ENCODE peak calls at places on chromosomes 11 and 22, in six cellular contexts. L is IMR-90, G is BE2C, A is adipocyte, O is body of pancreas, D is cardiac muscle cell. P is an unnamed sample.

GRCh38 chr22:20024225-20025087 is 3.5 kb downstream of the TANGO2 start:
- DNase-seq in O (no peak), A (no peak), D (no peak), G (peak; percentile 59), L (no peak), P (no peak)

GRCh38 chr22:43792905-43793304 is 19.2 kb downstream of the EFCAB6 start:
- DNase-seq in D (no peak), L (no peak), G (no peak), A (no peak), O (no peak), P (no peak)

GRCh38 chr11:78467370-78467769 is 49.8 kb upstream of the GAB2 start:
- DNase-seq in D (no peak), L (no peak), G (no peak), O (no peak), A (no peak), P (no peak)

GRCh38 chr11:56932572-56933235 is 56.0 kb upstream of the OR5AK2 start:
- DNase-seq in A (peak; percentile 16), L (peak; percentile 28), O (no peak), D (no peak), G (no peak), P (peak; percentile 22)

GRCh38 chr11:65468874-65469333 is 29.9 kb upstream of the MALAT1 start:
- DNase-seq in A (peak; percentile 25), O (peak; percentile 94), G (peak; percentile 45), L (no peak), D (peak; percentile 63), P (no peak)

GRCh38 chr11:132466983-132467382 is 1065.3 kb downstream of the OPCML start:
- DNase-seq in A (no peak), O (no peak), L (no peak), G (no peak), D (peak; percentile 8), P (no peak)

GRCh38 chr11:4044971-4045646 is 49.5 kb upstream of the RRM1 start:
- DNase-seq in L (no peak), D (no peak), G (peak; percentile 22), O (no peak), A (no peak), P (no peak)

GRCh38 chr22:46469701-46470100 is 67.7 kb downstream of the CELSR1 start:
- DNase-seq in A (no peak), O (no peak), D (no peak), L (no peak), G (no peak), P (no peak)

GRCh38 chr11:33296695-33297094 is 39.5 kb downstream of the HIPK3 start:
- DNase-seq in O (no peak), A (no peak), D (no peak), G (no peak), L (no peak), P (no peak)

GRCh38 chr11:106344392-106344791 is 266.9 kb downstream of the AASDHPPT start:
- DNase-seq in G (no peak), O (no peak), A (peak; percentile 73), L (peak; percentile 75), D (no peak), P (no peak)

GRCh38 chr11:128933481-128934178 is 9.0 kb downstream of the TP53AIP1 start:
- DNase-seq in L (no peak), A (no peak), D (peak; percentile 66), G (no peak), O (no peak), P (no peak)

GRCh38 chr11:102330226-102330625 is 12.9 kb downstream of the BIRC3 start:
- DNase-seq in L (peak; percentile 28), A (no peak), O (no peak), D (no peak), G (no peak), P (no peak)

GRCh38 chr11:74284466-74284865 is 27.0 kb downstream of the P4HA3 start:
- DNase-seq in A (no peak), G (no peak), D (no peak), O (no peak), L (peak; percentile 40), P (peak; percentile 18)

GRCh38 chr11:69167130-69167915 is 11.6 kb downstream of the SMIM38 start:
- DNase-seq in O (peak; percentile 6), L (no peak), A (no peak), D (no peak), G (no peak), P (peak; percentile 16)

GRCh38 chr11:45853616-45854219 is 6.4 kb downstream of the CRY2 start:
- DNase-seq in L (no peak), A (no peak), G (no peak), D (peak; percentile 46), O (no peak), P (no peak)

GRCh38 chr22:41857160-41857859 is 24.4 kb downstream of the SREBF2 start:
- DNase-seq in A (peak; percentile 74), G (peak; percentile 59), D (peak; percentile 76), L (peak; percentile 72), O (peak; percentile 31), P (peak; percentile 29)

GRCh38 chr11:68341557-68342458 is 29.4 kb downstream of the LRP5 start:
- DNase-seq in O (no peak), D (no peak), L (no peak), G (no peak), A (no peak), P (no peak)

GRCh38 chr11:122851366-122852011 is 13.2 kb downstream of the CRTAM start:
- DNase-seq in A (no peak), G (no peak), L (no peak), O (no peak), D (no peak), P (no peak)

GRCh38 chr22:17811119-17811518 is 36.9 kb upstream of the BID start:
- DNase-seq in O (no peak), A (no peak), G (no peak), L (no peak), D (no peak), P (no peak)

GRCh38 chr11:122850076-122850631 is 11.9 kb downstream of the CRTAM start:
- DNase-seq in D (peak; percentile 8), L (peak; percentile 57), O (no peak), G (no peak), A (peak; percentile 41), P (peak; percentile 5)

GRCh38 chr22:30254307-30254706 is 7.7 kb upstream of the LIF start:
- DNase-seq in L (no peak), G (no peak), O (no peak), A (no peak), D (no peak), P (no peak)

GRCh38 chr11:33461319-33461718 is 204.1 kb downstream of the HIPK3 start:
- DNase-seq in A (no peak), G (no peak), L (no peak), D (no peak), O (no peak), P (no peak)

GRCh38 chr11:102552447-102553200 is 22.1 kb upstream of the MMP7 start:
- DNase-seq in L (peak; percentile 65), G (no peak), A (peak; percentile 33), O (peak; percentile 21), D (peak; percentile 12), P (no peak)

GRCh38 chr11:120597250-120597649 is 85.7 kb downstream of the GRIK4 start:
- DNase-seq in L (no peak), A (no peak), O (no peak), G (no peak), D (no peak), P (no peak)

GRCh38 chr11:70739811-70740474 is 341.6 kb downstream of the CTTN start:
- DNase-seq in O (peak; percentile 5), D (peak; percentile 28), L (no peak), G (no peak), A (peak; percentile 2), P (no peak)

GRCh38 chr22:46547883-46548244 is 10.4 kb upstream of the CELSR1 start:
- DNase-seq in A (peak; percentile 69), G (no peak), L (peak; percentile 92), D (no peak), O (peak; percentile 45), P (peak; percentile 90)

GRCh38 chr11:76910620-76911414 is 50.1 kb downstream of the ACER3 start:
- DNase-seq in L (no peak), A (peak; percentile 51), O (peak; percentile 22), D (no peak), G (no peak), P (no peak)

GRCh38 chr11:9001736-9002135 is 2.1 kb downstream of the NRIP3 start:
- DNase-seq in L (peak; percentile 95), G (no peak), A (peak; percentile 66), D (no peak), O (no peak), P (peak; percentile 58)
- H3K27me3 ChIP-seq in L (peaks cover 30% of the 10 kb centered on the region), G (peaks cover 24% of the 10 kb centered on the region), A (no peaks in the 10 kb centered on the region), D (peaks cover 78% of the 10 kb centered on the region), O (peaks cover 17% of the 10 kb centered on the region), P (peaks cover 3% of the 10 kb centered on the region)

DNA sequence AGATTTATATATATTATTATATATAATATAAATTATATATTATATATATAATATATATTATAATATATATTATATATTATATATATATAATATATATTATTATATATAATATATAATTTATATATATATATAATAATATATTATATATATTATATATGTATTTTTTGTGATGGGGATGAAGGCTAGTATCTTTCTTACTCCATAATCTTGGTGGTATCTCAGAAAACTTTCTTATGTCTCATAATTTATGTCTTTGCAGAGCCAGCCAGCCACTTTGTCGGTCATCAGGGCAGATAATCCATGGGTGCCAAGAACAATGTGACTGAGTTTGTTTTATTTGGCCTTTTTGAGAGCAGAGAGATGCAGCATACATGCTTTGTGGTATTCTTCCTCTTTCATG is at the start of gene OR4S1:
- DNase-seq in O (no peak), L (no peak), G (no peak), D (no peak), A (no peak), P (no peak)
- H3K9me3 ChIP-seq in O (no peaks in the 10 kb centered on the region), L (no peaks in the 10 kb centered on the region), G (no peaks in the 10 kb centered on the region), D (no peaks in the 10 kb centered on the region), A (no peaks in the 10 kb centered on the region), P (no peaks in the 10 kb centered on the region)

DNA sequence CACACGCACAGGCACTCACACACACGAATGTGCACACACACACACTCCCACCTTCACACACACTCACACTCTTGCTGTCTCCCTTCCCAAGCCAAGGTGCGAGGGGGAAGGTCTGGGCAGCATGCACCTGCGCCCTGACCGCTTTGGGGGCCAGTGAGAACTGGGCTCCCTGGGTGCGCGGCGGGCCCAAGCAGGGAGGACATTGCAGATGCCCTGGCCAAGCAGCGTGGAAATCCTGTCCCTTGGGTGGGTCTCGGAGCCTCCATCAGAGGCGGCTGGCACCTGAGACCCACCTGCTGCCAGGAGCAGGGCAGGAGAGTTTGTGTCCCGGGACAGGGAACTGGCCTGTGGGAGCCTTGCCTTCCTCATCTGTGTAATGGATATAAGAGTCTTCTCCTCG is 3.3 kb downstream of the CD81 start:
- DNase-seq in G (no peak), D (no peak), O (no peak), L (no peak), A (no peak), P (no peak)
- H3K4me3 ChIP-seq in G (no peak overlapping the region), D (no peak overlapping the region), O (no peak overlapping the region), L (no peak overlapping the region), A (peak overlapping the region; percentile 76), P (no peak overlapping the region)

GRCh38 chr22:49845666-49846459 is 7.8 kb upstream of the ZBED4 start:
- DNase-seq in O (no peak), A (no peak), L (no peak), G (no peak), D (no peak), P (no peak)

GRCh38 chr22:49849161-49850020 is 4.3 kb upstream of the ZBED4 start:
- DNase-seq in O (no peak), G (no peak), A (no peak), D (no peak), L (no peak), P (no peak)

GRCh38 chr22:49848690-49849160 is 4.9 kb upstream of the ZBED4 start:
- DNase-seq in G (no peak), O (no peak), A (peak; percentile 22), D (no peak), L (no peak), P (no peak)

GRCh38 chr22:49850021-49850911 is 3.4 kb upstream of the ZBED4 start:
- DNase-seq in L (no peak), D (no peak), O (no peak), A (no peak), G (no peak), P (no peak)

GRCh38 chr22:49847751-49848689 is 5.6 kb upstream of the ZBED4 start:
- DNase-seq in O (peak; percentile 41), L (no peak), D (peak; percentile 38), G (no peak), A (peak; percentile 44), P (no peak)
- H3K27me3 ChIP-seq in O (peaks cover 18% of the 10 kb centered on the region), L (peaks cover 65% of the 10 kb centered on the region), D (peaks cover 96% of the 10 kb centered on the region), G (peaks cover 59% of the 10 kb centered on the region), A (peaks cover 31% of the 10 kb centered on the region), P (peaks cover 46% of the 10 kb centered on the region)